ENCODE peak calls at places on chromosomes 4 and X, in eight cellular contexts. One of them, this sample, is unnamed.

GRCh38 chrX:12721042-12721441 is 70.2 kb upstream of the PRPS2 start:
- DNase-seq in tibial artery: no peak
- DNase-seq in MG63: no peak
- DNase-seq in HuH-7.5: no peak
- DNase-seq in ACHN: no peak
- DNase-seq in progenitor cell of endocrine pancreas: peak
- DNase-seq in stimulated activated CD8-positive, alpha-beta memory T cell treated with anti-CD3 and anti-CD28 coated beads, Interleukin-7, amount 100 ng/mL, for 1 hour: no peak
- DNase-seq in activated T-cell treated with anti-CD3 and anti-CD28 coated beads, Interleukin-2, amount 50 U/mL, for 72 hours: no peak
- DNase-seq in this sample: no peak

GRCh38 chr4:86300516-86300915 is 59.3 kb downstream of the MAPK10 start:
- DNase-seq in tibial artery: no peak
- DNase-seq in MG63: no peak
- DNase-seq in activated T-cell treated with anti-CD3 and anti-CD28 coated beads, Interleukin-2, amount 50 U/mL, for 72 hours: no peak
- DNase-seq in stimulated activated CD8-positive, alpha-beta memory T cell treated with anti-CD3 and anti-CD28 coated beads, Interleukin-7, amount 100 ng/mL, for 1 hour: no peak
- DNase-seq in ACHN: no peak
- DNase-seq in progenitor cell of endocrine pancreas: no peak
- DNase-seq in HuH-7.5: no peak
- DNase-seq in this sample: no peak

GRCh38 chr4:40121515-40121914 is 64.9 kb downstream of the N4BP2 start:
- DNase-seq in HuH-7.5: no peak
- DNase-seq in ACHN: peak
- DNase-seq in activated T-cell treated with anti-CD3 and anti-CD28 coated beads, Interleukin-2, amount 50 U/mL, for 72 hours: peak
- DNase-seq in MG63: peak
- DNase-seq in tibial artery: no peak
- DNase-seq in progenitor cell of endocrine pancreas: no peak
- DNase-seq in stimulated activated CD8-positive, alpha-beta memory T cell treated with anti-CD3 and anti-CD28 coated beads, Interleukin-7, amount 100 ng/mL, for 1 hour: no peak
- DNase-seq in this sample: peak

GRCh38 chr4:4574792-4575191 is 32.9 kb upstream of the STX18 start:
- DNase-seq in progenitor cell of endocrine pancreas: no peak
- DNase-seq in stimulated activated CD8-positive, alpha-beta memory T cell treated with anti-CD3 and anti-CD28 coated beads, Interleukin-7, amount 100 ng/mL, for 1 hour: no peak
- DNase-seq in MG63: peak
- DNase-seq in ACHN: peak
- DNase-seq in HuH-7.5: peak
- DNase-seq in activated T-cell treated with anti-CD3 and anti-CD28 coated beads, Interleukin-2, amount 50 U/mL, for 72 hours: peak
- DNase-seq in tibial artery: no peak
- DNase-seq in this sample: no peak

GRCh38 chr4:155249036-155249566 is 40.7 kb downstream of the NPY2R start:
- DNase-seq in HuH-7.5: no peak
- DNase-seq in ACHN: no peak
- DNase-seq in stimulated activated CD8-positive, alpha-beta memory T cell treated with anti-CD3 and anti-CD28 coated beads, Interleukin-7, amount 100 ng/mL, for 1 hour: no peak
- DNase-seq in progenitor cell of endocrine pancreas: no peak
- DNase-seq in tibial artery: no peak
- DNase-seq in MG63: no peak
- DNase-seq in activated T-cell treated with anti-CD3 and anti-CD28 coated beads, Interleukin-2, amount 50 U/mL, for 72 hours: no peak
- DNase-seq in this sample: no peak

GRCh38 chr4:100780126-100780525 is 262.3 kb upstream of the EMCN start:
- DNase-seq in stimulated activated CD8-positive, alpha-beta memory T cell treated with anti-CD3 and anti-CD28 coated beads, Interleukin-7, amount 100 ng/mL, for 1 hour: no peak
- DNase-seq in tibial artery: no peak
- DNase-seq in HuH-7.5: no peak
- DNase-seq in MG63: no peak
- DNase-seq in ACHN: no peak
- DNase-seq in activated T-cell treated with anti-CD3 and anti-CD28 coated beads, Interleukin-2, amount 50 U/mL, for 72 hours: no peak
- DNase-seq in progenitor cell of endocrine pancreas: no peak
- DNase-seq in this sample: no peak

GRCh38 chrX:95057341-95057740 is 1383.3 kb downstream of the FAM133A start:
- DNase-seq in tibial artery: no peak
- DNase-seq in activated T-cell treated with anti-CD3 and anti-CD28 coated beads, Interleukin-2, amount 50 U/mL, for 72 hours: no peak
- DNase-seq in MG63: no peak
- DNase-seq in stimulated activated CD8-positive, alpha-beta memory T cell treated with anti-CD3 and anti-CD28 coated beads, Interleukin-7, amount 100 ng/mL, for 1 hour: no peak
- DNase-seq in ACHN: no peak
- DNase-seq in HuH-7.5: no peak
- DNase-seq in progenitor cell of endocrine pancreas: no peak
- DNase-seq in this sample: no peak

GRCh38 chr4:2006367-2006766 is 2.4 kb downstream of the NELFA start:
- DNase-seq in ACHN: no peak
- DNase-seq in tibial artery: no peak
- DNase-seq in MG63: no peak
- DNase-seq in activated T-cell treated with anti-CD3 and anti-CD28 coated beads, Interleukin-2, amount 50 U/mL, for 72 hours: no peak
- DNase-seq in progenitor cell of endocrine pancreas: no peak
- DNase-seq in stimulated activated CD8-positive, alpha-beta memory T cell treated with anti-CD3 and anti-CD28 coated beads, Interleukin-7, amount 100 ng/mL, for 1 hour: no peak
- DNase-seq in HuH-7.5: no peak
- DNase-seq in this sample: no peak

GRCh38 chr4:87465739-87466366 is 43.5 kb downstream of the NUDT9 start:
- DNase-seq in MG63: no peak
- DNase-seq in HuH-7.5: no peak
- DNase-seq in tibial artery: no peak
- DNase-seq in ACHN: peak
- DNase-seq in activated T-cell treated with anti-CD3 and anti-CD28 coated beads, Interleukin-2, amount 50 U/mL, for 72 hours: no peak
- DNase-seq in stimulated activated CD8-positive, alpha-beta memory T cell treated with anti-CD3 and anti-CD28 coated beads, Interleukin-7, amount 100 ng/mL, for 1 hour: no peak
- DNase-seq in progenitor cell of endocrine pancreas: no peak
- DNase-seq in this sample: no peak

GRCh38 chrX:103396186-103396585 is 19.8 kb downstream of the BEX3 start:
- DNase-seq in stimulated activated CD8-positive, alpha-beta memory T cell treated with anti-CD3 and anti-CD28 coated beads, Interleukin-7, amount 100 ng/mL, for 1 hour: no peak
- DNase-seq in HuH-7.5: no peak
- DNase-seq in activated T-cell treated with anti-CD3 and anti-CD28 coated beads, Interleukin-2, amount 50 U/mL, for 72 hours: no peak
- DNase-seq in MG63: peak
- DNase-seq in ACHN: no peak
- DNase-seq in tibial artery: no peak
- DNase-seq in progenitor cell of endocrine pancreas: no peak
- DNase-seq in this sample: no peak

GRCh38 chr4:158535130-158535614 is 13.5 kb downstream of the RXFP1 start:
- DNase-seq in stimulated activated CD8-positive, alpha-beta memory T cell treated with anti-CD3 and anti-CD28 coated beads, Interleukin-7, amount 100 ng/mL, for 1 hour: no peak
- DNase-seq in MG63: peak
- DNase-seq in tibial artery: no peak
- DNase-seq in activated T-cell treated with anti-CD3 and anti-CD28 coated beads, Interleukin-2, amount 50 U/mL, for 72 hours: peak
- DNase-seq in ACHN: peak
- DNase-seq in HuH-7.5: no peak
- DNase-seq in progenitor cell of endocrine pancreas: no peak
- DNase-seq in this sample: peak

GRCh38 chr4:25943312-25943711 is 29.3 kb downstream of the SMIM20 start:
- DNase-seq in progenitor cell of endocrine pancreas: no peak
- DNase-seq in HuH-7.5: no peak
- DNase-seq in MG63: no peak
- DNase-seq in activated T-cell treated with anti-CD3 and anti-CD28 coated beads, Interleukin-2, amount 50 U/mL, for 72 hours: no peak
- DNase-seq in stimulated activated CD8-positive, alpha-beta memory T cell treated with anti-CD3 and anti-CD28 coated beads, Interleukin-7, amount 100 ng/mL, for 1 hour: no peak
- DNase-seq in ACHN: no peak
- DNase-seq in tibial artery: no peak
- DNase-seq in this sample: no peak

GRCh38 chr4:4394644-4395043 is 7.7 kb downstream of the NSG1 start:
- DNase-seq in tibial artery: no peak
- DNase-seq in activated T-cell treated with anti-CD3 and anti-CD28 coated beads, Interleukin-2, amount 50 U/mL, for 72 hours: no peak
- DNase-seq in progenitor cell of endocrine pancreas: no peak
- DNase-seq in HuH-7.5: no peak
- DNase-seq in stimulated activated CD8-positive, alpha-beta memory T cell treated with anti-CD3 and anti-CD28 coated beads, Interleukin-7, amount 100 ng/mL, for 1 hour: no peak
- DNase-seq in MG63: peak
- DNase-seq in ACHN: peak
- DNase-seq in this sample: peak

This sample was measured in epithelial cell of prostate.